ENCODE peak calls at places on chromosomes 16 and 17, in seven cellular contexts. One of them, this sample, is unnamed.
A peak's percentile ranks its signal among the peaks of the same experiment; 100 is the strongest.

GRCh38 chr17:61291457-61292311 is 108.0 kb upstream of the TBX2 start:
- DNase-seq in GM12878: no peak
- DNase-seq in vagina: no peak
- DNase-seq in sigmoid colon: no peak
- DNase-seq in esophagus muscularis mucosa: no peak
- DNase-seq in stomach: no peak
- DNase-seq in HCT116: no peak
- DNase-seq in this sample: peak; percentile 33

GRCh38 chr16:67198238-67198734 is 645 bp upstream of the ELMO3 start:
- DNase-seq in esophagus muscularis mucosa: no peak
- DNase-seq in HCT116: peak; percentile 64
- DNase-seq in sigmoid colon: no peak
- DNase-seq in stomach: peak; percentile 68
- DNase-seq in GM12878: no peak
- DNase-seq in vagina: no peak
- DNase-seq in this sample: peak; percentile 74

GRCh38 chr17:82528484-82529265 is 9.1 kb downstream of the FOXK2 start:
- DNase-seq in esophagus muscularis mucosa: no peak
- DNase-seq in GM12878: no peak
- DNase-seq in stomach: peak; percentile 33
- DNase-seq in sigmoid colon: peak; percentile 90
- DNase-seq in vagina: no peak
- DNase-seq in HCT116: peak; percentile 31
- DNase-seq in this sample: peak; percentile 65

GRCh38 chr16:10876799-10877341 is at the start of gene CIITA:
- DNase-seq in HCT116: peak; percentile 81
- DNase-seq in esophagus muscularis mucosa: no peak
- DNase-seq in stomach: peak; percentile 89
- DNase-seq in sigmoid colon: peak; percentile 87
- DNase-seq in GM12878: peak; percentile 97
- DNase-seq in vagina: no peak
- DNase-seq in this sample: peak; percentile 88

GRCh38 chr16:84603115-84603816 is 14.6 kb downstream of the COTL1 start:
- DNase-seq in vagina: no peak
- DNase-seq in GM12878: no peak
- DNase-seq in sigmoid colon: peak; percentile 95
- DNase-seq in stomach: peak; percentile 72
- DNase-seq in HCT116: peak; percentile 55
- DNase-seq in esophagus muscularis mucosa: no peak
- DNase-seq in this sample: peak; percentile 76

GRCh38 chr16:51237207-51237606 is 86.1 kb upstream of the SALL1 start:
- DNase-seq in stomach: no peak
- DNase-seq in esophagus muscularis mucosa: peak; percentile 70
- DNase-seq in sigmoid colon: no peak
- DNase-seq in HCT116: no peak
- DNase-seq in vagina: no peak
- DNase-seq in GM12878: no peak
- DNase-seq in this sample: no peak

GRCh38 chr16:4384497-4384896 is 12.8 kb downstream of the VASN start:
- DNase-seq in vagina: no peak
- DNase-seq in sigmoid colon: no peak
- DNase-seq in GM12878: no peak
- DNase-seq in stomach: no peak
- DNase-seq in HCT116: no peak
- DNase-seq in esophagus muscularis mucosa: no peak
- DNase-seq in this sample: peak; percentile 81

GRCh38 chr16:11202260-11203091 is 53.5 kb downstream of the SOCS1 start:
- DNase-seq in HCT116: no peak
- DNase-seq in vagina: no peak
- DNase-seq in GM12878: peak; percentile 62
- DNase-seq in esophagus muscularis mucosa: no peak
- DNase-seq in sigmoid colon: no peak
- DNase-seq in stomach: no peak
- DNase-seq in this sample: no peak

GRCh38 chr16:15924996-15925395 is 24.4 kb upstream of the ABCC1 start:
- DNase-seq in GM12878: no peak
- DNase-seq in esophagus muscularis mucosa: no peak
- DNase-seq in sigmoid colon: no peak
- DNase-seq in HCT116: no peak
- DNase-seq in stomach: no peak
- DNase-seq in vagina: no peak
- DNase-seq in this sample: no peak

GRCh38 chr16:12971216-12971615 is 69.8 kb downstream of the SHISA9 start:
- DNase-seq in sigmoid colon: no peak
- DNase-seq in GM12878: no peak
- DNase-seq in HCT116: no peak
- DNase-seq in vagina: no peak
- DNase-seq in esophagus muscularis mucosa: no peak
- DNase-seq in stomach: peak; percentile 26
- DNase-seq in this sample: no peak

GRCh38 chr16:66224636-66225035 is 141.9 kb upstream of the CDH5 start:
- DNase-seq in sigmoid colon: no peak
- DNase-seq in HCT116: no peak
- DNase-seq in vagina: no peak
- DNase-seq in stomach: no peak
- DNase-seq in esophagus muscularis mucosa: no peak
- DNase-seq in GM12878: no peak
- DNase-seq in this sample: no peak

GRCh38 chr16:64751906-64752305 is 370.0 kb downstream of the CDH11 start:
- DNase-seq in stomach: no peak
- DNase-seq in GM12878: no peak
- DNase-seq in esophagus muscularis mucosa: no peak
- DNase-seq in sigmoid colon: no peak
- DNase-seq in HCT116: no peak
- DNase-seq in vagina: no peak
- DNase-seq in this sample: no peak

GRCh38 chr17:61457226-61457983 is 5.2 kb downstream of the TBX4 start:
- DNase-seq in GM12878: no peak
- DNase-seq in esophagus muscularis mucosa: no peak
- DNase-seq in HCT116: no peak
- DNase-seq in vagina: peak; percentile 89
- DNase-seq in stomach: no peak
- DNase-seq in sigmoid colon: peak; percentile 56
- DNase-seq in this sample: no peak

GRCh38 chr16:52383640-52384292 is 163.2 kb downstream of the TOX3 start:
- DNase-seq in sigmoid colon: no peak
- DNase-seq in vagina: no peak
- DNase-seq in HCT116: no peak
- DNase-seq in GM12878: no peak
- DNase-seq in esophagus muscularis mucosa: peak; percentile 68
- DNase-seq in stomach: no peak
- DNase-seq in this sample: no peak

GRCh38 chr17:60149691-60150582 is at the start of gene CA4:
- DNase-seq in GM12878: no peak
- DNase-seq in esophagus muscularis mucosa: no peak
- DNase-seq in vagina: no peak
- DNase-seq in stomach: no peak
- DNase-seq in sigmoid colon: no peak
- DNase-seq in HCT116: no peak
- DNase-seq in this sample: peak; percentile 86

GRCh38 chr16:30557397-30557949 is 701 bp downstream of the ZNF764 start:
- DNase-seq in HCT116: no peak
- DNase-seq in sigmoid colon: peak; percentile 75
- DNase-seq in esophagus muscularis mucosa: no peak
- DNase-seq in vagina: no peak
- DNase-seq in GM12878: no peak
- DNase-seq in stomach: no peak
- DNase-seq in this sample: no peak

GRCh38 chr17:66843606-66844005 is 8.7 kb downstream of the CACNG5 start:
- DNase-seq in GM12878: no peak
- DNase-seq in stomach: no peak
- DNase-seq in vagina: peak; percentile 77
- DNase-seq in esophagus muscularis mucosa: no peak
- DNase-seq in sigmoid colon: no peak
- DNase-seq in HCT116: no peak
- DNase-seq in this sample: no peak

GRCh38 chr17:2718150-2718938 is 6.8 kb upstream of the CLUH start:
- DNase-seq in HCT116: no peak
- DNase-seq in stomach: no peak
- DNase-seq in GM12878: no peak
- DNase-seq in esophagus muscularis mucosa: no peak
- DNase-seq in sigmoid colon: no peak
- DNase-seq in vagina: no peak
- DNase-seq in this sample: no peak

GRCh38 chr16:85681255-85681654 is 7.5 kb downstream of the GINS2 start:
- DNase-seq in sigmoid colon: no peak
- DNase-seq in GM12878: no peak
- DNase-seq in esophagus muscularis mucosa: no peak
- DNase-seq in HCT116: no peak
- DNase-seq in stomach: no peak
- DNase-seq in vagina: no peak
- DNase-seq in this sample: no peak

GRCh38 chr17:43579570-43580140 is 33.5 kb upstream of the ETV4 start:
- DNase-seq in esophagus muscularis mucosa: no peak
- DNase-seq in HCT116: no peak
- DNase-seq in GM12878: no peak
- DNase-seq in sigmoid colon: no peak
- DNase-seq in vagina: no peak
- DNase-seq in stomach: no peak
- DNase-seq in this sample: no peak

GRCh38 chr17:43581130-43581529 is 35.0 kb upstream of the ETV4 start:
- DNase-seq in HCT116: no peak
- DNase-seq in stomach: no peak
- DNase-seq in GM12878: no peak
- DNase-seq in sigmoid colon: no peak
- DNase-seq in vagina: no peak
- DNase-seq in esophagus muscularis mucosa: no peak
- DNase-seq in this sample: no peak

GRCh38 chr17:43576563-43577229 is 30.6 kb upstream of the ETV4 start:
- DNase-seq in HCT116: peak; percentile 69
- DNase-seq in stomach: peak; percentile 68
- DNase-seq in sigmoid colon: peak; percentile 77
- DNase-seq in esophagus muscularis mucosa: no peak
- DNase-seq in GM12878: peak; percentile 49
- DNase-seq in vagina: no peak
- DNase-seq in this sample: peak; percentile 64

GRCh38 chr17:43578352-43578698 is 32.2 kb upstream of the ETV4 start:
- DNase-seq in HCT116: no peak
- DNase-seq in stomach: no peak
- DNase-seq in vagina: no peak
- DNase-seq in GM12878: no peak
- DNase-seq in sigmoid colon: no peak
- DNase-seq in esophagus muscularis mucosa: no peak
- DNase-seq in this sample: no peak

GRCh38 chr17:43578699-43579569 is 32.8 kb upstream of the ETV4 start:
- DNase-seq in sigmoid colon: no peak
- DNase-seq in HCT116: no peak
- DNase-seq in GM12878: peak; percentile 74
- DNase-seq in esophagus muscularis mucosa: no peak
- DNase-seq in vagina: no peak
- DNase-seq in stomach: no peak
- DNase-seq in this sample: peak; percentile 46
- TF ChIP-seq POLR2A in sigmoid colon: no peak
- TF ChIP-seq POLR2A in HCT116: no peak
- TF ChIP-seq POLR2A in GM12878: no peak
- TF ChIP-seq POLR2A in esophagus muscularis mucosa: no peak
- TF ChIP-seq POLR2A in vagina: no peak
- TF ChIP-seq POLR2A in stomach: no peak
- TF ChIP-seq POLR2A in this sample: no peak

GRCh38 chr17:28906276-28907051 is 3.6 kb upstream of the DHRS13 start:
- DNase-seq in HCT116: no peak
- DNase-seq in esophagus muscularis mucosa: no peak
- DNase-seq in GM12878: no peak
- DNase-seq in stomach: no peak
- DNase-seq in sigmoid colon: no peak
- DNase-seq in vagina: no peak
- DNase-seq in this sample: no peak
- H3K4me3 ChIP-seq in HCT116: no peak overlapping the region
- H3K4me3 ChIP-seq in esophagus muscularis mucosa: no peak overlapping the region
- H3K4me3 ChIP-seq in GM12878: no peak overlapping the region
- H3K4me3 ChIP-seq in stomach: no peak overlapping the region
- H3K4me3 ChIP-seq in sigmoid colon: no peak overlapping the region
- H3K4me3 ChIP-seq in vagina: no peak overlapping the region
- H3K4me3 ChIP-seq in this sample: no peak overlapping the region

GRCh38 chr17:15917439-15918027 is 27.4 kb upstream of the ADORA2B start:
- DNase-seq in HCT116: no peak
- DNase-seq in esophagus muscularis mucosa: no peak
- DNase-seq in sigmoid colon: no peak
- DNase-seq in GM12878: no peak
- DNase-seq in stomach: no peak
- DNase-seq in vagina: no peak
- DNase-seq in this sample: peak; percentile 83

GRCh38 chr17:15914400-15915165 is 30.3 kb upstream of the ADORA2B start:
- DNase-seq in esophagus muscularis mucosa: peak; percentile 74
- DNase-seq in stomach: peak; percentile 9
- DNase-seq in HCT116: no peak
- DNase-seq in sigmoid colon: no peak
- DNase-seq in GM12878: no peak
- DNase-seq in vagina: no peak
- DNase-seq in this sample: no peak

GRCh38 chr17:15917021-15917438 is 27.9 kb upstream of the ADORA2B start:
- DNase-seq in HCT116: no peak
- DNase-seq in GM12878: no peak
- DNase-seq in vagina: no peak
- DNase-seq in stomach: no peak
- DNase-seq in sigmoid colon: no peak
- DNase-seq in esophagus muscularis mucosa: no peak
- DNase-seq in this sample: no peak

GRCh38 chr17:15913826-15914225 is 31.1 kb upstream of the ADORA2B start:
- DNase-seq in HCT116: no peak
- DNase-seq in stomach: no peak
- DNase-seq in sigmoid colon: no peak
- DNase-seq in vagina: no peak
- DNase-seq in GM12878: no peak
- DNase-seq in esophagus muscularis mucosa: no peak
- DNase-seq in this sample: no peak

DNA sequence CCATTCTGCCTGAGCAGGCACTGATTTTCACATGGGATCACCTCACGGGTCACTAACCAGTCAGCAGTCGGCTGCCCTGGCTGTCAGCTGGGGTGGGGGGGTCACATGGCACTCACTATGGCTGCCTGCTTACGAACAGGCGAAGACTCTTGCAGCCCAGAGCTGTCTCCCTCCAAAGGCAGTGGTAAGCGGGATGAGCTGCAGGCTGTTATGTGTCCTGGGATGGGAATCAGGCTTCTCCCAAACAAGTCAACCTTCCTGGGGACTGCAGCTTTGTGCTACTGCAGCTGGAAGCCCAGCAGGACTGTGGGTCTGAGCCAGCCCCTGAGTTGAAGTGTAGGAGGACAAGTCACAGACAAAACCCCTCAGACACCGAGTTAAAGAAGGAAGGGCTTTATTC is 28.9 kb upstream of the ADORA2B start:
- DNase-seq in HCT116: no peak
- DNase-seq in GM12878: no peak
- DNase-seq in sigmoid colon: no peak
- DNase-seq in esophagus muscularis mucosa: no peak
- DNase-seq in stomach: no peak
- DNase-seq in vagina: no peak
- DNase-seq in this sample: no peak
- TF ChIP-seq POLR2AphosphoS5 in HCT116: no peak
- TF ChIP-seq POLR2AphosphoS5 in GM12878: no peak
- TF ChIP-seq POLR2AphosphoS5 in sigmoid colon: no peak
- TF ChIP-seq POLR2AphosphoS5 in esophagus muscularis mucosa: no peak
- TF ChIP-seq POLR2AphosphoS5 in stomach: no peak
- TF ChIP-seq POLR2AphosphoS5 in vagina: no peak
- TF ChIP-seq POLR2AphosphoS5 in this sample: no peak

DNA sequence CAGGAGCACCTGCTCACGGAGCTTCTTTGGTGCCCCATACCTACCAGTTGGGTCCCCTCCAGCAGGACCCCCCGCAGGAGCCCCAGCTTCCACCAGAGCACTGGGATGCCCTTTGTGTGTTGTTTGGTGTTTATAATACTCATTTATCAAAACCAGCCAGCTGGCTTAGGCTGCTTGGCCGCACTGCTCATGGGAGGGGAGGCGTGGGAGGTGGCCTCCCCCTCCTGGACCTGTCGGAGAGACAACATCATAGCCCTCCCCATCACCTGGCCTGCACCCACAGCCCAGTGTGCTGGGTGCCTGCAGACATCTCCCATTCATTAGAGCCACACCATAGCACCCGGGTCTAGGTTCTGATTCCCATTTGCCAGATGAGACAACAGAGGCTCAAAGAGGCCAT is 12.7 kb upstream of the MAP2K3 start:
- DNase-seq in stomach: no peak
- DNase-seq in GM12878: no peak
- DNase-seq in sigmoid colon: no peak
- DNase-seq in HCT116: no peak
- DNase-seq in esophagus muscularis mucosa: no peak
- DNase-seq in vagina: no peak
- DNase-seq in this sample: no peak
- TF ChIP-seq POLR2A in stomach: no peak
- TF ChIP-seq POLR2A in GM12878: no peak
- TF ChIP-seq POLR2A in sigmoid colon: no peak
- TF ChIP-seq POLR2A in HCT116: no peak
- TF ChIP-seq POLR2A in esophagus muscularis mucosa: no peak
- TF ChIP-seq POLR2A in vagina: no peak
- TF ChIP-seq POLR2A in this sample: no peak